ENCODE peak calls at places on chromosomes 4 and X, in five cellular contexts. One of them, this sample, is unnamed.

GRCh38 chrX:109635151-109635550 is 10.2 kb upstream of the KCNE5 start:
- DNase-seq in mesenchymal stem cell: peak
- DNase-seq in trophoblast cell: peak
- DNase-seq in IMR-90: peak
- DNase-seq in neuronal stem cell: no peak
- DNase-seq in this sample: peak

GRCh38 chr4:30839583-30840520 is 119.7 kb downstream of the PCDH7 start:
- DNase-seq in mesenchymal stem cell: peak
- DNase-seq in trophoblast cell: no peak
- DNase-seq in IMR-90: peak
- DNase-seq in neuronal stem cell: no peak
- DNase-seq in this sample: no peak

GRCh38 chr4:34854451-34854850 is 1389.9 kb downstream of the ARAP2 start:
- DNase-seq in mesenchymal stem cell: no peak
- DNase-seq in trophoblast cell: no peak
- DNase-seq in IMR-90: no peak
- DNase-seq in neuronal stem cell: no peak
- DNase-seq in this sample: no peak

GRCh38 chr4:8580321-8581093 is at the start of gene GPR78:
- DNase-seq in mesenchymal stem cell: peak
- DNase-seq in trophoblast cell: peak
- DNase-seq in IMR-90: peak
- DNase-seq in neuronal stem cell: peak
- DNase-seq in this sample: peak

GRCh38 chr4:114883641-114884040 is 229.8 kb downstream of the NDST4 start:
- DNase-seq in mesenchymal stem cell: no peak
- DNase-seq in trophoblast cell: no peak
- DNase-seq in IMR-90: no peak
- DNase-seq in neuronal stem cell: no peak
- DNase-seq in this sample: no peak

GRCh38 chrX:29297171-29297800 is 710.0 kb downstream of the IL1RAPL1 start:
- DNase-seq in mesenchymal stem cell: peak
- DNase-seq in trophoblast cell: no peak
- DNase-seq in IMR-90: peak
- DNase-seq in neuronal stem cell: no peak
- DNase-seq in this sample: no peak

GRCh38 chr4:172202480-172203076 is 389.4 kb downstream of the GALNTL6 start:
- DNase-seq in mesenchymal stem cell: peak
- DNase-seq in trophoblast cell: peak
- DNase-seq in IMR-90: peak
- DNase-seq in neuronal stem cell: peak
- DNase-seq in this sample: no peak

GRCh38 chr4:57550143-57550542 is 440.0 kb upstream of the IGFBP7 start:
- DNase-seq in mesenchymal stem cell: no peak
- DNase-seq in trophoblast cell: no peak
- DNase-seq in IMR-90: no peak
- DNase-seq in neuronal stem cell: no peak
- DNase-seq in this sample: no peak

DNA sequence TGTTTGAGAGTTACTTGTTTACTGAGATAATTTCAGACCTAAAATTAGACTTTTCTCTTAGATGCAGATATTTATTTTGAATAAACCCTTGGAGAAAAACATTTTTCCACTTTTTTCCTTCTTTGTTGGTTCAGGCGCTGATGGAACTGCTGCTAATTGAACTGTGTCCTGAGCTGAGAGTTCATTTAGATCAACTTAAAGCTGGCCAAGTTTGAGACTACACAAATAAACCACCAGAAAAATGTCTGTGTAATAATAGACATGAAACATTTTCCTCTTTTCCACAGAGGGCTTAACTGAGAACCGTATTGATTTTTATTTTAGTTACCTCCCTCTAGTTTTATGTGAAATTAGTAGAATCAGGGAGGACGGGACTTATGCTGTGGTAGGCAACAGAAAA is 32.5 kb downstream of the LRP2BP start:
- DNase-seq in mesenchymal stem cell: no peak
- DNase-seq in trophoblast cell: no peak
- DNase-seq in IMR-90: no peak
- DNase-seq in neuronal stem cell: no peak
- DNase-seq in this sample: no peak
- H3K4me2 ChIP-seq in mesenchymal stem cell: no peak
- H3K4me2 ChIP-seq in trophoblast cell: no peak
- H3K4me2 ChIP-seq in IMR-90: no peak
- H3K4me2 ChIP-seq in neuronal stem cell: no peak
- H3K4me2 ChIP-seq in this sample: no peak

GRCh38 chrX:41084044-41084359 is 1.2 kb upstream of the USP9X start:
- DNase-seq in mesenchymal stem cell: no peak
- DNase-seq in trophoblast cell: no peak
- DNase-seq in IMR-90: no peak
- DNase-seq in neuronal stem cell: no peak
- DNase-seq in this sample: no peak

GRCh38 chrX:41085883-41086626 is 810 bp downstream of the USP9X start:
- DNase-seq in mesenchymal stem cell: peak
- DNase-seq in trophoblast cell: peak
- DNase-seq in IMR-90: peak
- DNase-seq in neuronal stem cell: no peak
- DNase-seq in this sample: no peak

GRCh38 chrX:41085105-41085882 is at the start of gene USP9X:
- DNase-seq in mesenchymal stem cell: peak
- DNase-seq in trophoblast cell: peak
- DNase-seq in IMR-90: peak
- DNase-seq in neuronal stem cell: peak
- DNase-seq in this sample: peak

GRCh38 chrX:41082783-41083182 is 2.5 kb upstream of the USP9X start:
- DNase-seq in mesenchymal stem cell: no peak
- DNase-seq in trophoblast cell: no peak
- DNase-seq in IMR-90: no peak
- DNase-seq in neuronal stem cell: no peak
- DNase-seq in this sample: no peak

GRCh38 chrX:41084360-41085104 is 713 bp upstream of the USP9X start:
- DNase-seq in mesenchymal stem cell: peak
- DNase-seq in trophoblast cell: peak
- DNase-seq in IMR-90: peak
- DNase-seq in neuronal stem cell: peak
- DNase-seq in this sample: peak
- H3K14ac ChIP-seq in mesenchymal stem cell: no peak
- H3K14ac ChIP-seq in trophoblast cell: peak
- H3K14ac ChIP-seq in IMR-90: peak
- H3K14ac ChIP-seq in neuronal stem cell: peak
- H3K14ac ChIP-seq in this sample: peak

GRCh38 chr4:185215261-185215660 is 5.9 kb downstream of the SNX25 start:
- DNase-seq in mesenchymal stem cell: no peak
- DNase-seq in trophoblast cell: peak
- DNase-seq in IMR-90: peak
- DNase-seq in neuronal stem cell: no peak
- DNase-seq in this sample: no peak
- H3K4me2 ChIP-seq in mesenchymal stem cell: no peak
- H3K4me2 ChIP-seq in trophoblast cell: no peak
- H3K4me2 ChIP-seq in IMR-90: no peak
- H3K4me2 ChIP-seq in neuronal stem cell: no peak
- H3K4me2 ChIP-seq in this sample: no peak

DNA sequence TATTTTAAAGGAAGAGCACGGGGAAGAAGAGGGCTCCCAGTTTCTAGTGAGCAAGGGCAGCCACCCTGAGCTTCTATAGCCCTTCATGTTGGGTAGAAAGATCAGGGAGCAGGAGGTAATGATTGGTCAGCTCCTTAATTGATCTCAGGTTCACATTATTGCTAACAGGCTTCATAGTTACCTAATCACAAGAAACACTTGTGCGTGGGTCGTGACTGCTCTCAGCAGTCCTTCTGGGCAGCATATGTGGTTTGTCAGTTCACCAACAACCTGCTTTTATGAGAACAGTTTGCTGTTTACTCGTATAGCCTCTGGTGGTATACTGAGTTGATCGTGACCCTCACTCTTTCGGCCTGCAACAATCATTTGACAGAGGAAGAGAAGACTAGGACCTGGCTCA is 4.7 kb upstream of the DOK7 start:
- DNase-seq in mesenchymal stem cell: no peak
- DNase-seq in trophoblast cell: no peak
- DNase-seq in IMR-90: no peak
- DNase-seq in neuronal stem cell: no peak
- DNase-seq in this sample: no peak
- H3K14ac ChIP-seq in mesenchymal stem cell: no peak
- H3K14ac ChIP-seq in trophoblast cell: no peak
- H3K14ac ChIP-seq in IMR-90: no peak
- H3K14ac ChIP-seq in neuronal stem cell: no peak
- H3K14ac ChIP-seq in this sample: no peak

DNA sequence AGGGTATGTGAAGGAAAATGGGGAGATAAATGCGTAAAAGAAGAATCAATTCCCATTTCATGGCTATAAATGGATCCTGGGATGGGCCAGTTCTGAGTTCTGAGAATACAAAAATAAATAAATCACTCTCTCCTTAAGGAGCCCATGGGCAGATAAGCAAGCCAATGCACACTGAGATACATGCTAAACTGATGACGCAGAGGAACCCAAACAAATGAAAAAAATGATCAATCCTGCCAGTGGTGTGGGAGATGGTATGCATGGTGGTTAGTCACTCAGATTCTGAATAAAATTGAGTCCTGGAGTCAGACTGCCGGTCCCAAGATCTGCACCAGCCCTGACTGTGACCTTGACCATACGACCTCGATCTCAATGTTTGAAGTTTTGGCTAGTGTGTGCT is 59.7 kb downstream of the NEIL3 start:
- DNase-seq in mesenchymal stem cell: peak
- DNase-seq in trophoblast cell: peak
- DNase-seq in IMR-90: peak
- DNase-seq in neuronal stem cell: no peak
- DNase-seq in this sample: no peak
- H3K4me2 ChIP-seq in mesenchymal stem cell: no peak
- H3K4me2 ChIP-seq in trophoblast cell: no peak
- H3K4me2 ChIP-seq in IMR-90: peak
- H3K4me2 ChIP-seq in neuronal stem cell: no peak
- H3K4me2 ChIP-seq in this sample: no peak

GRCh38 chrX:16185725-16186136 is 18.4 kb downstream of the MAGEB17 start:
- DNase-seq in mesenchymal stem cell: peak
- DNase-seq in trophoblast cell: no peak
- DNase-seq in IMR-90: peak
- DNase-seq in neuronal stem cell: no peak
- DNase-seq in this sample: no peak
- H3K14ac ChIP-seq in mesenchymal stem cell: no peak
- H3K14ac ChIP-seq in trophoblast cell: no peak
- H3K14ac ChIP-seq in IMR-90: peak
- H3K14ac ChIP-seq in neuronal stem cell: no peak
- H3K14ac ChIP-seq in this sample: peak

GRCh38 chr4:6143603-6144181 is 56.7 kb downstream of the JAKMIP1 start:
- DNase-seq in mesenchymal stem cell: no peak
- DNase-seq in trophoblast cell: no peak
- DNase-seq in IMR-90: no peak
- DNase-seq in neuronal stem cell: no peak
- DNase-seq in this sample: no peak
- H3K4me2 ChIP-seq in mesenchymal stem cell: no peak
- H3K4me2 ChIP-seq in trophoblast cell: no peak
- H3K4me2 ChIP-seq in IMR-90: no peak
- H3K4me2 ChIP-seq in neuronal stem cell: no peak
- H3K4me2 ChIP-seq in this sample: no peak

DNA sequence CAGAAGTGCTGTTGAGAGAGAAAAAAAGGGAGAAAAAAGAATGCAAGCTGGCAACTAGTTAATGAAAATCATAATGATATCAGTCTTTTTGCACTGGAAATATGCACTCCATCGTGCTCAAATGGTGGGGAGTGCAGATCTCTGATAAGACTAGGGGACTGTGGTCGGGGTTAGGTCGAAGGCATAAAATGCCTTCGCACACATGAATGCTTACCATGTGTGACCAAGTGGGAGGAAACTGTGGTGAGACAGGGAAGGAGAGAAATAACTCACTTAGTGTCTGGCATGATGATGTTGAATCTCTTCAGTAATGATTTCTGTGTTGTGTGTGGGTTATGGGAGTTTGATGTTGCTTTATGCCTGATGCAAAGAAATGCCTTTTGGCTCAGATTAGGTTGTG is 358.9 kb downstream of the FBXO8 start:
- DNase-seq in mesenchymal stem cell: peak
- DNase-seq in trophoblast cell: no peak
- DNase-seq in IMR-90: no peak
- DNase-seq in neuronal stem cell: no peak
- DNase-seq in this sample: no peak
- H3K14ac ChIP-seq in mesenchymal stem cell: no peak
- H3K14ac ChIP-seq in trophoblast cell: no peak
- H3K14ac ChIP-seq in IMR-90: no peak
- H3K14ac ChIP-seq in neuronal stem cell: no peak
- H3K14ac ChIP-seq in this sample: no peak

DNA sequence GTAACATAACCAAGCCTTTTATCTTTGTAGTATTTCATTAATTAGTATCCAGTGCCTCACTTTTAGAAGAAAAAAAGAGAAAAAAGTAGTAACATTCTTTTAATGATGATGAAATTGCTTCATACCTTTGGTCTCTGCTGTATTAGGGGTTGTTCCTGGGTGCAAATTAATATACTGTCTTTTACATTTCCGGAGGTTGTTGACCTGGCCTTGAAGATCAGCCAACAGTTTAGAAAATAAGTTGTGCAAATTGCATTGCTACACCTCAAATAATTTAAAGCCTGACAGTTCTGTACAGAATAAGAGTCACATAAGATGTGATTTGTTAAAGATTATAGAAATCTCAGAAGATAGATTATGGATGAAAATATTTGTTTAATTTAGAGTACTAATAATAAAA is 3.8 kb downstream of the NFKB1 start:
- DNase-seq in mesenchymal stem cell: no peak
- DNase-seq in trophoblast cell: no peak
- DNase-seq in IMR-90: no peak
- DNase-seq in neuronal stem cell: no peak
- DNase-seq in this sample: no peak
- H3K4me2 ChIP-seq in mesenchymal stem cell: no peak
- H3K4me2 ChIP-seq in trophoblast cell: no peak
- H3K4me2 ChIP-seq in IMR-90: no peak
- H3K4me2 ChIP-seq in neuronal stem cell: no peak
- H3K4me2 ChIP-seq in this sample: no peak

DNA sequence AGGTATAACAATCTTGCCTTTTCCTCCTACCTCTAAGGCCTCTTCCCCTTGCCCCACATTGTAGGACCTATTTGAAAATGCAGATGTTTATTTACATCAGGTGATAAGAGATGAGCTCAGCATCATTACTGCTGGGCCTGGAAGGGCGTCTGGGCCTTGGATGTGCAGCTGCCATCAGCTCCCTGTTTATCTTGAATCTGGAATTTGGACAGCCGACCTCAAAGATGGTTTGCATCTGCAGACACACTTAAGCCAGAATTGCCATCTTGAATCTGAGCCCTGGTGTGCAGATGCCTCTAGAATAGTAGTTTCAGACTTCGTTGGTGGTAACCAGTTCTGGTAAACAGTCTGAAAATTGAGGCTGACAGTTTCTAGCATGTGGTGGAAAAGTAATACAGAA is 59.0 kb downstream of the FAM193A start:
- DNase-seq in mesenchymal stem cell: peak
- DNase-seq in trophoblast cell: no peak
- DNase-seq in IMR-90: peak
- DNase-seq in neuronal stem cell: no peak
- DNase-seq in this sample: no peak
- H3K14ac ChIP-seq in mesenchymal stem cell: no peak
- H3K14ac ChIP-seq in trophoblast cell: no peak
- H3K14ac ChIP-seq in IMR-90: no peak
- H3K14ac ChIP-seq in neuronal stem cell: no peak
- H3K14ac ChIP-seq in this sample: no peak

This sample was measured in H9.